ENCODE peak calls at places on chromosomes 13 and 19, in ten cellular contexts. One of them, this sample, is unnamed.

GRCh38 chr19:48400018-48400742 is 6.7 kb downstream of the GRIN2D start:
- DNase-seq in putamen: no peak
- DNase-seq in stimulated activated CD4-positive, alpha-beta T cell treated with anti-CD3 and anti-CD28 coated beads, Interleukin-4, amount 100 ng/mL, for 24 hours: no peak
- DNase-seq in stimulated activated CD8-positive, alpha-beta memory T cell treated with anti-CD3 and anti-CD28 coated beads, Interleukin-4, amount 100 ng/mL, for 4 hours: no peak
- DNase-seq in Right ventricle myocardium superior: peak
- DNase-seq in NB4: peak
- DNase-seq in T-helper 17 cell: peak
- DNase-seq in endothelial cell: peak
- DNase-seq in GM19239: no peak
- DNase-seq in retinal pigment epithelial cell: no peak
- DNase-seq in this sample: peak

GRCh38 chr19:3644351-3645066 is 17.9 kb upstream of the CACTIN start:
- DNase-seq in T-helper 17 cell: no peak
- DNase-seq in stimulated activated CD4-positive, alpha-beta T cell treated with anti-CD3 and anti-CD28 coated beads, Interleukin-4, amount 100 ng/mL, for 24 hours: no peak
- DNase-seq in GM19239: no peak
- DNase-seq in putamen: peak
- DNase-seq in stimulated activated CD8-positive, alpha-beta memory T cell treated with anti-CD3 and anti-CD28 coated beads, Interleukin-4, amount 100 ng/mL, for 4 hours: no peak
- DNase-seq in Right ventricle myocardium superior: peak
- DNase-seq in retinal pigment epithelial cell: no peak
- DNase-seq in NB4: no peak
- DNase-seq in endothelial cell: no peak
- DNase-seq in this sample: no peak

GRCh38 chr13:49495783-49496762 is at the start of gene PHF11:
- DNase-seq in Right ventricle myocardium superior: peak
- DNase-seq in stimulated activated CD4-positive, alpha-beta T cell treated with anti-CD3 and anti-CD28 coated beads, Interleukin-4, amount 100 ng/mL, for 24 hours: peak
- DNase-seq in endothelial cell: peak
- DNase-seq in T-helper 17 cell: peak
- DNase-seq in stimulated activated CD8-positive, alpha-beta memory T cell treated with anti-CD3 and anti-CD28 coated beads, Interleukin-4, amount 100 ng/mL, for 4 hours: peak
- DNase-seq in NB4: peak
- DNase-seq in putamen: peak
- DNase-seq in retinal pigment epithelial cell: peak
- DNase-seq in GM19239: peak
- DNase-seq in this sample: peak

GRCh38 chr19:16899566-16900075 is 10.8 kb downstream of the F2RL3 start:
- DNase-seq in NB4: peak
- DNase-seq in stimulated activated CD4-positive, alpha-beta T cell treated with anti-CD3 and anti-CD28 coated beads, Interleukin-4, amount 100 ng/mL, for 24 hours: no peak
- DNase-seq in stimulated activated CD8-positive, alpha-beta memory T cell treated with anti-CD3 and anti-CD28 coated beads, Interleukin-4, amount 100 ng/mL, for 4 hours: no peak
- DNase-seq in Right ventricle myocardium superior: peak
- DNase-seq in GM19239: peak
- DNase-seq in retinal pigment epithelial cell: no peak
- DNase-seq in T-helper 17 cell: no peak
- DNase-seq in putamen: no peak
- DNase-seq in endothelial cell: peak
- DNase-seq in this sample: peak

GRCh38 chr13:25678398-25678797 is 306.6 kb downstream of the ATP8A2 start:
- DNase-seq in putamen: no peak
- DNase-seq in T-helper 17 cell: no peak
- DNase-seq in NB4: peak
- DNase-seq in Right ventricle myocardium superior: no peak
- DNase-seq in stimulated activated CD8-positive, alpha-beta memory T cell treated with anti-CD3 and anti-CD28 coated beads, Interleukin-4, amount 100 ng/mL, for 4 hours: no peak
- DNase-seq in retinal pigment epithelial cell: no peak
- DNase-seq in endothelial cell: no peak
- DNase-seq in stimulated activated CD4-positive, alpha-beta T cell treated with anti-CD3 and anti-CD28 coated beads, Interleukin-4, amount 100 ng/mL, for 24 hours: no peak
- DNase-seq in GM19239: no peak
- DNase-seq in this sample: no peak

GRCh38 chr19:4675346-4675745 is 5.2 kb upstream of the MYDGF start:
- DNase-seq in Right ventricle myocardium superior: no peak
- DNase-seq in GM19239: no peak
- DNase-seq in NB4: no peak
- DNase-seq in retinal pigment epithelial cell: no peak
- DNase-seq in stimulated activated CD4-positive, alpha-beta T cell treated with anti-CD3 and anti-CD28 coated beads, Interleukin-4, amount 100 ng/mL, for 24 hours: no peak
- DNase-seq in T-helper 17 cell: no peak
- DNase-seq in endothelial cell: no peak
- DNase-seq in putamen: no peak
- DNase-seq in stimulated activated CD8-positive, alpha-beta memory T cell treated with anti-CD3 and anti-CD28 coated beads, Interleukin-4, amount 100 ng/mL, for 4 hours: no peak
- DNase-seq in this sample: no peak

GRCh38 chr19:7637374-7638256 is 705 bp downstream of the STXBP2 start:
- DNase-seq in retinal pigment epithelial cell: no peak
- DNase-seq in T-helper 17 cell: no peak
- DNase-seq in NB4: peak
- DNase-seq in endothelial cell: no peak
- DNase-seq in putamen: no peak
- DNase-seq in Right ventricle myocardium superior: peak
- DNase-seq in stimulated activated CD8-positive, alpha-beta memory T cell treated with anti-CD3 and anti-CD28 coated beads, Interleukin-4, amount 100 ng/mL, for 4 hours: no peak
- DNase-seq in stimulated activated CD4-positive, alpha-beta T cell treated with anti-CD3 and anti-CD28 coated beads, Interleukin-4, amount 100 ng/mL, for 24 hours: no peak
- DNase-seq in GM19239: no peak
- DNase-seq in this sample: no peak

GRCh38 chr13:77595166-77595810 is 59.8 kb downstream of the SCEL start:
- DNase-seq in NB4: no peak
- DNase-seq in T-helper 17 cell: no peak
- DNase-seq in stimulated activated CD8-positive, alpha-beta memory T cell treated with anti-CD3 and anti-CD28 coated beads, Interleukin-4, amount 100 ng/mL, for 4 hours: no peak
- DNase-seq in retinal pigment epithelial cell: no peak
- DNase-seq in endothelial cell: no peak
- DNase-seq in putamen: no peak
- DNase-seq in GM19239: no peak
- DNase-seq in Right ventricle myocardium superior: no peak
- DNase-seq in stimulated activated CD4-positive, alpha-beta T cell treated with anti-CD3 and anti-CD28 coated beads, Interleukin-4, amount 100 ng/mL, for 24 hours: no peak
- DNase-seq in this sample: no peak

GRCh38 chr19:13012690-13013608 is 17.7 kb downstream of the NFIX start:
- DNase-seq in T-helper 17 cell: no peak
- DNase-seq in GM19239: no peak
- DNase-seq in NB4: peak
- DNase-seq in stimulated activated CD4-positive, alpha-beta T cell treated with anti-CD3 and anti-CD28 coated beads, Interleukin-4, amount 100 ng/mL, for 24 hours: peak
- DNase-seq in retinal pigment epithelial cell: no peak
- DNase-seq in Right ventricle myocardium superior: peak
- DNase-seq in putamen: no peak
- DNase-seq in endothelial cell: no peak
- DNase-seq in stimulated activated CD8-positive, alpha-beta memory T cell treated with anti-CD3 and anti-CD28 coated beads, Interleukin-4, amount 100 ng/mL, for 4 hours: peak
- DNase-seq in this sample: no peak